ENCODE peak calls at places on chromosome X, in four cellular contexts. A is K562, C is GM12891, F is GM12878. H is an unnamed sample.

GRCh38 chrX:72569786-72570185 is 2.9 kb downstream of the HDAC8 start:
- DNase-seq in C (no peak), A (no peak), F (no peak), H (no peak)

GRCh38 chrX:127112726-127113125 is 293.2 kb downstream of the PRR32 start:
- DNase-seq in F (no peak), C (no peak), A (no peak), H (no peak)

GRCh38 chrX:25013593-25014365 is 2.0 kb downstream of the ARX start:
- DNase-seq in C (no peak), A (peak; percentile 43), F (no peak), H (no peak)

GRCh38 chrX:29826651-29827206 is 388.6 kb upstream of the MAGEB2 start:
- DNase-seq in A (no peak), C (no peak), F (no peak), H (no peak)

GRCh38 chrX:154714925-154715324 is 36.0 kb downstream of the GAB3 start:
- DNase-seq in F (no peak), A (peak; percentile 60), C (no peak), H (no peak)

GRCh38 chrX:8981742-8982141 is 52.2 kb downstream of the FAM9B start:
- DNase-seq in A (no peak), C (no peak), F (no peak), H (no peak)

GRCh38 chrX:40496728-40497127 is 84.0 kb upstream of the ATP6AP2 start:
- DNase-seq in C (no peak), A (no peak), F (no peak), H (no peak)

GRCh38 chrX:48520455-48520854 is 1.2 kb upstream of the EBP start:
- DNase-seq in F (no peak), C (no peak), A (no peak), H (no peak)

GRCh38 chrX:72536542-72536941 is 36.1 kb downstream of the HDAC8 start:
- DNase-seq in C (no peak), A (no peak), F (no peak), H (no peak)

GRCh38 chrX:40391662-40392061 is 189.1 kb upstream of the ATP6AP2 start:
- DNase-seq in C (no peak), F (no peak), A (peak; percentile 32), H (no peak)

GRCh38 chrX:120625366-120625765 is 4.5 kb downstream of the C1GALT1C1 start:
- DNase-seq in F (no peak), C (no peak), A (no peak), H (no peak)

GRCh38 chrX:97309717-97310116 is 426.0 kb downstream of the RPA4 start:
- DNase-seq in A (no peak), C (no peak), F (no peak), H (no peak)

GRCh38 chrX:129825746-129826505 is 17.8 kb downstream of the ZDHHC9 start:
- DNase-seq in A (no peak), C (no peak), F (no peak), H (no peak)

GRCh38 chrX:6227445-6227820 is 1.2 kb downstream of the NLGN4X start:
- DNase-seq in C (no peak), A (no peak), F (no peak), H (no peak)

GRCh38 chrX:41110801-41111625 is 25.8 kb downstream of the USP9X start:
- DNase-seq in F (no peak), C (no peak), A (no peak), H (no peak)

GRCh38 chrX:131298846-131299245 is 9.7 kb upstream of the IGSF1 start:
- DNase-seq in F (no peak), C (no peak), A (no peak), H (no peak)

GRCh38 chrX:137565921-137566745 is at the start of gene ZIC3:
- DNase-seq in C (no peak), A (no peak), F (no peak), H (no peak)

GRCh38 chrX:118116308-118117068 is at the start of gene KLHL13:
- DNase-seq in F (no peak), A (peak; percentile 78), C (peak; percentile 40), H (peak; percentile 5)

GRCh38 chrX:7242613-7243012 is 94.7 kb upstream of the PUDP start:
- DNase-seq in F (peak; percentile 40), C (peak; percentile 15), A (no peak), H (no peak)

GRCh38 chrX:149757206-149758067 is 16.4 kb upstream of the HSFX1 start:
- DNase-seq in C (no peak), F (no peak), A (no peak), H (no peak)

GRCh38 chrX:34764842-34765241 is 107.8 kb upstream of the TMEM47 start:
- DNase-seq in F (no peak), A (no peak), C (no peak), H (no peak)

GRCh38 chrX:119541188-119541587 is 24.0 kb downstream of the STEEP1 start:
- DNase-seq in C (no peak), F (no peak), A (no peak), H (no peak)

GRCh38 chrX:40207626-40208025 is 109.9 kb upstream of the BCOR start:
- DNase-seq in F (no peak), A (peak; percentile 49), C (no peak), H (peak; percentile 5)

GRCh38 chrX:12988797-12989196 is 13.9 kb downstream of the TMSB4X start:
- DNase-seq in A (peak; percentile 20), C (no peak), F (no peak), H (no peak)

GRCh38 chrX:103531002-103531401 is 11.7 kb upstream of the RAB40A start:
- DNase-seq in C (no peak), A (no peak), F (no peak), H (no peak)

GRCh38 chrX:153423652-153424051 is 12.4 kb downstream of the ZFP92 start:
- DNase-seq in A (no peak), F (no peak), C (no peak), H (peak; percentile 81)

GRCh38 chrX:68199062-68199848 is 234.0 kb downstream of the OPHN1 start:
- DNase-seq in C (no peak), A (no peak), F (no peak), H (no peak)

GRCh38 chrX:72604112-72604511 is 31.5 kb upstream of the HDAC8 start:
- DNase-seq in A (no peak), F (no peak), C (no peak), H (no peak)

GRCh38 chrX:97446298-97446882 is 562.7 kb downstream of the RPA4 start:
- DNase-seq in F (no peak), A (no peak), C (no peak), H (no peak)

GRCh38 chrX:134727363-134727762 is 69.1 kb upstream of the PLAC1 start:
- DNase-seq in F (no peak), C (no peak), A (no peak), H (no peak)

GRCh38 chrX:150211988-150212387 is 151.1 kb upstream of the MAMLD1 start:
- DNase-seq in F (no peak), C (no peak), A (no peak), H (no peak)

GRCh38 chrX:118522230-118522926 is 26.8 kb downstream of the DOCK11 start:
- DNase-seq in F (no peak), A (no peak), C (no peak), H (no peak)

GRCh38 chrX:43474321-43474720 is 181.8 kb upstream of the MAOA start:
- DNase-seq in A (no peak), C (no peak), F (no peak), H (no peak)

GRCh38 chrX:24148535-24149345 is 789 bp upstream of the ZFX start:
- DNase-seq in A (no peak), F (no peak), C (no peak), H (peak; percentile 19)

DNA sequence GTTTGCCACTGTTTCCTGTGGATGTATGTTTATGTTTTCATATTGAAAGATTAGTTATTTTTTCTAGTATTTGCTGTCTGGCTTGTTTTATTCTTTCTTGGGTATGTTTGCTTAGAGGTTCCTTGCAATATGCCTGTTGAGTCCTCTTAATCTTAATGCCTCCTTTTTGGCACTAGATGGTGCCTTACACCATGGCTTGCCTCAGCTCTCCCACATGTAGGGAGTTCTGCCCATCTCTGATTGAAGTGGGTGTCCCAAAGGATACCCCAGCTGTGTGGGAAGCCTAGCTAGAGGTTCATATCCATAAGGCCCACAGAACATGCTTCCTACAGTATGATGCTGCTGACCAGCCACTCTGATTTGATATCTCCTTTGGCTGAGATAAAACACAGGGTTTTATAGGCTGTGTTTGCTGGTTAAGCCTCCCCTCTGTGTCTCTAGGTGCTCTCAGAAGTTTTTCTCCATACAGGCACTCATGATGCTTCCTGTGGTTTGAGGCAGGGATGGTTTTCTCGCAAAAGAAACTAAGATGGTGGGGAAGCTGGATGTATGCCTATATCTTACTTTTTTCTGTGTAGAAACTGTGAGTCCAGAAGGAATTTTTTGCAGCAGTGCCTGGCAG is 162.4 kb downstream of the ASB9 start:
- DNase-seq in F (no peak), A (no peak), C (no peak), H (no peak)
- TF ChIP-seq SPI1 in F (no peak), A (no peak), C (no peak), H (no peak)

GRCh38 chrX:3370656-3371055 is 24.2 kb upstream of the MXRA5 start:
- DNase-seq in A (no peak), F (no peak), C (no peak), H (no peak)
- TF ChIP-seq SPI1 in A (no peak), F (no peak), C (no peak), H (no peak)

GRCh38 chrX:17519349-17519748 is 144.3 kb downstream of the NHS start:
- DNase-seq in F (no peak), C (no peak), A (no peak), H (no peak)
- TF ChIP-seq SPI1 in F (no peak), C (no peak), A (no peak), H (no peak)

DNA sequence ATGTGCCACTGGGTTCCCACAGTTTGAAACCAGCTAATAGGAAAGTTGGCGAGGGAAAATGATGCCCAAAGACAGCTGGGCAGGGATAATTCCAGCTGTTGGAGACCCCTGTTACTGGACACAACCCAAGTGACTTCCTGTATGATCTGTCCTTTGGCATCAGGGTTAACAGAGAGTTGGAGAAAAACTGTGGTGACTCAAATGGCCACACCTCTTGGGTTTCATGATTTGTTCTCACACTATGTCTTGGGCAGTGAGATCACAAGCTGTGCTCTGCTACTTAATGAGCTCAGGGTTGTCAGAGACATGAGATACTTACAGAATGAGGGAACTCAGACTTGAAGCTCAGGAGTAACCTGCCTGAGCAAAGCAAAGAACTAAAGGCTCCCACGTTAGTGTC is 3.9 kb downstream of the FGF16 start:
- DNase-seq in A (no peak), C (no peak), F (no peak), H (no peak)
- TF ChIP-seq SPI1 in A (no peak), C (no peak), F (no peak), H (no peak)

GRCh38 chrX:30938295-30938694 is 49.2 kb upstream of the TAB3 start:
- DNase-seq in C (no peak), F (no peak), A (no peak), H (no peak)

GRCh38 chrX:30943984-30944383 is 54.9 kb upstream of the TAB3 start:
- DNase-seq in F (no peak), C (no peak), A (no peak), H (no peak)

GRCh38 chrX:30939928-30940327 is 50.9 kb upstream of the TAB3 start:
- DNase-seq in F (no peak), C (no peak), A (no peak), H (no peak)

GRCh38 chrX:30935985-30936384 is 46.9 kb upstream of the TAB3 start:
- DNase-seq in A (peak; percentile 14), C (no peak), F (no peak), H (no peak)

DNA sequence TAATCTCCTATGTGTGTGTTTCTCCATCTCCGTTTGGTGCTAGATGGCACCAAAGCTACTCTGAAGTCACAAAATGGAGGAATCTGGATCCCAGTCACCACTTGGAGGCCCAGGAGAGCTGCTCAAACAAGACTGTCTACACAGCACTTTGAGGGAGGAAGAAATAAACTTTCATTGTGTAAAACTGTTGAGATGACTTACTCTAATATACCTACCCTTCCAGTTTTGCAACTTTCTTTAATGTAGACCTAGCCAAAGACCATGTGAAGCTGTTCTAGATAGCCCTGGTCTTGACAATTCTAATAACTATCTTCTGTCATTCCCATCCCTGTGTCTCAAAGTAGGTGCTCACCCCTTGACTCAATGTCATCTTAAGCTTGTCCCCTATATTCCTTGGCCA is 52.8 kb upstream of the TAB3 start:
- DNase-seq in A (no peak), F (no peak), C (no peak), H (no peak)
- TF ChIP-seq SPI1 in A (no peak), F (no peak), C (no peak), H (no peak)